ENCODE peak calls at places on chromosomes 5 and 9, in seven cellular contexts. I, D, Z, B, W, J and H are unnamed samples.

GRCh38 chr5:113142186-113142585 is 165.6 kb downstream of the DCP2 start:
- DNase-seq in J (no peak), D (no peak), Z (no peak), W (no peak), B (no peak), I (no peak), H (no peak)

GRCh38 chr9:124254261-124254682 is 3.5 kb upstream of the NEK6 start:
- DNase-seq in B (no peak), D (no peak), Z (no peak), I (no peak), W (no peak), J (no peak), H (no peak)

GRCh38 chr9:75001719-75002421 is 26.2 kb downstream of the CARNMT1 start:
- DNase-seq in D (peak; percentile 79), Z (peak; percentile 90), B (peak; percentile 40), J (peak; percentile 78), I (peak; percentile 95), W (no peak), H (peak; percentile 95)

GRCh38 chr5:168654225-168654624 is 75.1 kb upstream of the PANK3 start:
- DNase-seq in D (peak; percentile 14), I (no peak), J (no peak), B (no peak), Z (no peak), W (no peak), H (peak; percentile 88)

GRCh38 chr9:7086389-7086788 is 328.6 kb downstream of the KDM4C start:
- DNase-seq in I (no peak), B (no peak), W (no peak), D (no peak), J (no peak), Z (no peak), H (no peak)

GRCh38 chr5:133340822-133341221 is 271.5 kb downstream of the FSTL4 start:
- DNase-seq in B (no peak), W (no peak), Z (no peak), J (no peak), I (no peak), D (no peak), H (no peak)

GRCh38 chr5:151092750-151093149 is 11.9 kb upstream of the TNIP1 start:
- DNase-seq in Z (peak; percentile 84), D (peak; percentile 86), J (no peak), B (peak; percentile 76), I (peak; percentile 90), W (no peak), H (peak; percentile 59)

GRCh38 chr5:135714126-135714894 is 120.2 kb upstream of the SLC25A48 start:
- DNase-seq in D (peak; percentile 32), J (no peak), I (peak; percentile 9), W (no peak), B (no peak), Z (no peak), H (no peak)

GRCh38 chr5:111582962-111583669 is 70.8 kb upstream of the STARD4 start:
- DNase-seq in Z (peak; percentile 70), J (peak; percentile 50), B (no peak), I (peak; percentile 92), D (peak; percentile 96), W (no peak), H (peak; percentile 84)

GRCh38 chr5:116778015-116778414 is 203.4 kb upstream of the SEMA6A start:
- DNase-seq in I (no peak), B (no peak), D (no peak), Z (peak; percentile 18), W (no peak), J (no peak), H (no peak)

GRCh38 chr5:67202830-67203229 is 6.2 kb upstream of the CD180 start:
- DNase-seq in Z (no peak), W (peak; percentile 4), D (no peak), J (no peak), I (no peak), B (no peak), H (no peak)

GRCh38 chr5:1476967-1477310 is 31.7 kb upstream of the SLC6A3 start:
- DNase-seq in D (no peak), Z (no peak), B (no peak), J (no peak), I (no peak), W (no peak), H (no peak)

GRCh38 chr9:123425261-123425821 is 69.3 kb downstream of the CRB2 start:
- DNase-seq in Z (no peak), B (no peak), I (no peak), J (no peak), D (no peak), W (no peak), H (no peak)

DNA sequence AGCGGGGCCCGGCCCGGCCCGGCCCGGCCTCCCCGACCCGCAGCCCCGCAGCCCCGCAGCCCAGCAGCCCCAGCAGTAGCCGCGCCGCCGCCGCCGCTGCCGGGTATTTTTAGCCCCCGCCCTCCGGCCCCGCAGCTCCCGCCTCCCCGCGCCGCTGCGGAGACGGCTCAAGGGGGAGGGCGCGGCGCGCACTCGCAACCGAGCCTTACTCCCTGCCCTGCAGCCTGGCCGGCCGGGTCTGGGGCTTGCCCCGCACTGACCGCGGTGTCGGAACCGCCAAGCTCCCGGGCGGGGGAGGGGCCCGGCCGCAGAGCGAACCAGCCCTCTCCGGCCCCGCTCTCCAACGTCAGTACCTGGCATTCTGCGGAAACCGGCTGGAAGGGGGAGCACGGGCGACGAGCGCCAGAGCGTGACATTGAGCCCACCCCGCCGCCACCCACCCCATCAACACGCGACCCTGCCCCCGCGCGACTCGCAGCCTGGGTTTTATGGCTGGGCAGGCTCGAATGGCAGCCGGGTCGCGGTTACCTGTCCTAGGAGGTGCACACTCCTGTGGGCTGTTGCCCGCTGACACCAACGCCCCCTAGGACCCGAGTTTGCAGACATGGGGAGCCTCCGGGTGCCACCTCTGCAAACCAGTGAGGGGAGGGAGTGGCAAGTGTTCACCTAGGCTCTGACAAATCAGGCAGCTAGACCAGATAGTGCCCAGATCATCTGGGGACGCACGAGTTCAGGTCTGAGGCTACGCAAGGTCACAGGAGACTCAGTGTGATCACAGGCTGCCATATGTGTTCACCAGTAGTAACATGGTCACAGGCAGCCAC is at the start of gene ACSL6:
- DNase-seq in D (no peak), J (no peak), B (peak; percentile 49), I (no peak), W (peak; percentile 82), Z (no peak), H (no peak)
- TF ChIP-seq CTCF in D (no peak), J (no peak), B (no peak), I (no peak), W (no peak), Z (no peak), H (no peak)

DNA sequence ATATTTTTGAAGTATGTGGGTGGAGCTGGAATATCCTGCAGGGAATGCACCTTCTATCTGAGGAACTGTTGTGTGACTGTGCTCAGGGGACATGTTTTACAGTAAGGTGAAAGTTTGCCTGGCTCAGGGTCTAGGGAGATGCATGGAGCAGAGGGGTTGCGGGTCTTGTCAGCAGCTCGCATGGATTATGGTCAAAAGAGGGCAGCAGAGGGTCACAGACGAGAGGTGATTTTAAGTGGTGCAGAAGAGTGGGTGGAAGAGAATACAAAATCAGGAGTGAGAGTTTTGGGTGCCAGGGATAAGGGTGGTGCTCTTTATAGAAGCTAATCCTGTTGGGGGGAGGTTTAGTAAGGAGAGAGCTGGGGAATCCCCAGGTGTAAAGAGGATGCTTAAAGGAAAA is 53.5 kb upstream of the GRIN3A start:
- DNase-seq in B (peak; percentile 48), J (no peak), W (no peak), Z (peak; percentile 1), I (peak; percentile 29), D (peak; percentile 2), H (peak; percentile 0)
- TF ChIP-seq CTCF in B (peak; percentile 71), J (no peak), W (peak; percentile 47), Z (peak; percentile 33), I (peak; percentile 19), D (no peak), H (no peak)

GRCh38 chr9:98256632-98257218 is 1.3 kb upstream of the TBC1D2 start:
- DNase-seq in B (peak; percentile 52), J (no peak), I (no peak), W (no peak), D (no peak), Z (no peak), H (no peak)

GRCh38 chr9:98262056-98262455 is 6.6 kb upstream of the TBC1D2 start:
- DNase-seq in J (no peak), D (no peak), I (no peak), Z (no peak), W (no peak), B (no peak), H (no peak)

GRCh38 chr9:98263080-98263479 is 7.6 kb upstream of the TBC1D2 start:
- DNase-seq in I (no peak), D (no peak), B (no peak), J (no peak), Z (no peak), W (no peak), H (no peak)

GRCh38 chr9:98260635-98261034 is 5.2 kb upstream of the TBC1D2 start:
- DNase-seq in D (no peak), B (no peak), J (no peak), W (no peak), I (no peak), Z (no peak), H (no peak)

DNA sequence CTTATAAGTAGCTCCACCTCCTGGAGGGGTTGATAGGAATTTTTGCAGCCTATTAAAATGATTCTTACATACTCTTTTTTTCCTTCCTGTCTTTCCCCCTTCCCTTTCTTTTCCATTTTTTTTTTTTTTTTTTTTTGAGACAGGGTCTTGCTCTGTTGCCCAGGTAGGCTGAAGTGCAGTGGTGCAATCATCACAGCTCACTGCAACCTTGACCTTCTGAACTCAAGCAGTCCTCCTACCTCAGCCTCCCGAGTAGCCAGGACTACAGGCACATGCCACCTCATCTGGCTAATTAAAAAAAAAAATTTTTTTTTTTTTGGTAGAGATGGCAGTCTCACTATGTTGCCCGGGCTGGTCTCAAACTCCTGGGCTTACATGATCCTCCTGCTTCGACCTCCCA is 4.3 kb upstream of the TBC1D2 start:
- DNase-seq in I (no peak), D (no peak), Z (no peak), J (no peak), W (no peak), B (no peak), H (no peak)
- TF ChIP-seq CTCF in I (no peak), D (no peak), Z (no peak), J (no peak), W (no peak), B (no peak), H (no peak)

GRCh38 chr9:32706004-32706749 is 70.7 kb upstream of the TAF1L start:
- DNase-seq in J (no peak), I (no peak), B (no peak), W (no peak), D (peak; percentile 89), Z (no peak), H (peak; percentile 27)

GRCh38 chr9:32704343-32704742 is 68.9 kb upstream of the TAF1L start:
- DNase-seq in I (no peak), B (no peak), D (no peak), J (no peak), Z (no peak), W (no peak), H (no peak)

GRCh38 chr9:32701321-32702022 is 66.0 kb upstream of the TAF1L start:
- DNase-seq in J (no peak), B (no peak), I (no peak), D (peak; percentile 47), Z (no peak), W (no peak), H (peak; percentile 24)

GRCh38 chr9:32705059-32705458 is 69.6 kb upstream of the TAF1L start:
- DNase-seq in B (peak; percentile 65), I (peak; percentile 41), J (no peak), Z (peak; percentile 43), D (peak; percentile 87), W (no peak), H (no peak)

DNA sequence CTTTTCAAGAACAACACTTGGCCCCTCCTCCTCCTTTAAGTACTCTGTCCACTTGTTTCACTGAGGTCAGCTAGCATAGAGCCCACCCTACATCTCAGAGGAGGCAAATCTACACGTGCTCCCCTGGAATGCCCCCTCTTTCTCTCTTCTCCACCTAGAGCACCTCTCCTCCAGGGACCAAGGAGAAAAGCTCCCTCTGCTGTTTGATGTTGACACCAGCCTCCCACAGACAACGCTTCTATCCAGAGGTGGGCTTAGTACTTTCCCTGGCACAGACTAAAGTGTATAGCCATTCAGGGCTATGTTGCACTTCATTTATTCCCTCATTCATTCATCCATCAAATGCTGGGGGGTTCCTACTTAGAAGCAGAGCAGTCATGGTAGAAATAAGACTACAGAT is 68.2 kb upstream of the TAF1L start:
- DNase-seq in B (no peak), D (no peak), Z (no peak), J (no peak), W (no peak), I (no peak), H (no peak)
- TF ChIP-seq CTCF in B (no peak), D (no peak), Z (peak; percentile 36), J (no peak), W (no peak), I (no peak), H (no peak)